ENCODE peak calls at places on chromosomes 4 and X, in six cellular contexts. Z, L, E, M, S and F are unnamed samples.
A peak's percentile ranks its signal among the peaks of the same experiment; 100 is the strongest.

GRCh38 chr4:36209941-36210663 is 34.2 kb downstream of the ARAP2 start:
- DNase-seq in Z (no peak), L (no peak), E (no peak), M (no peak), S (no peak), F (no peak)

GRCh38 chr4:140595065-140595464 is 26.3 kb upstream of the UCP1 start:
- DNase-seq in Z (no peak), L (no peak), E (no peak), M (peak; percentile 45), S (no peak), F (peak; percentile 8)

GRCh38 chr4:114417214-114417613 is 181.4 kb upstream of the UGT8 start:
- DNase-seq in Z (no peak), L (no peak), E (no peak), M (peak; percentile 28), S (no peak), F (no peak)

GRCh38 chr4:107261241-107261874 is 225.2 kb upstream of the DKK2 start:
- DNase-seq in Z (no peak), L (peak; percentile 55), E (no peak), M (no peak), S (peak; percentile 31), F (no peak)

GRCh38 chr4:89245459-89245858 is 62.1 kb downstream of the GPRIN3 start:
- DNase-seq in Z (no peak), L (no peak), E (no peak), M (no peak), S (no peak), F (no peak)

GRCh38 chr4:38856524-38857337 is at the start of gene TLR6:
- DNase-seq in Z (no peak), L (no peak), E (no peak), M (peak; percentile 91), S (peak; percentile 76), F (peak; percentile 80)

GRCh38 chr4:1209821-1210220 is 37.4 kb upstream of the SPON2 start:
- DNase-seq in Z (peak; percentile 89), L (peak; percentile 74), E (peak; percentile 93), M (no peak), S (peak; percentile 66), F (no peak)

GRCh38 chrX:1657367-1658082 is 42.7 kb downstream of the ASMT start:
- DNase-seq in Z (no peak), L (peak; percentile 18), E (no peak), M (peak; percentile 73), S (peak; percentile 42), F (peak; percentile 49)

GRCh38 chr4:16516796-16517413 is 290.6 kb upstream of the TAPT1 start:
- DNase-seq in Z (no peak), L (peak; percentile 62), E (no peak), M (peak; percentile 5), S (peak; percentile 61), F (no peak)

GRCh38 chrX:38864165-38864564 is 62.9 kb downstream of the MID1IP1 start:
- DNase-seq in Z (no peak), L (peak; percentile 39), E (no peak), M (no peak), S (peak; percentile 5), F (no peak)

GRCh38 chr4:184396001-184396400 is 78.3 kb downstream of the IRF2 start:
- DNase-seq in Z (peak; percentile 58), L (no peak), E (peak; percentile 45), M (peak; percentile 81), S (peak; percentile 40), F (peak; percentile 55)

GRCh38 chr4:25913851-25914669 is at the start of gene SMIM20:
- DNase-seq in Z (peak; percentile 97), L (peak; percentile 57), E (peak; percentile 97), M (peak; percentile 95), S (peak; percentile 88), F (peak; percentile 68)

GRCh38 chr4:152032722-152033131 is 271.9 kb upstream of the GATB start:
- DNase-seq in Z (no peak), L (peak; percentile 89), E (no peak), M (no peak), S (peak; percentile 70), F (no peak)

GRCh38 chrX:21943460-21944135 is 3.1 kb downstream of the SMS start:
- DNase-seq in Z (no peak), L (peak; percentile 94), E (no peak), M (no peak), S (peak; percentile 91), F (no peak)

GRCh38 chr4:154506253-154506652 is 14.7 kb upstream of the DCHS2 start:
- DNase-seq in Z (no peak), L (no peak), E (no peak), M (peak; percentile 28), S (peak; percentile 50), F (no peak)

GRCh38 chr4:57320880-57321279 is 210.7 kb upstream of the IGFBP7 start:
- DNase-seq in Z (no peak), L (no peak), E (no peak), M (no peak), S (no peak), F (no peak)

GRCh38 chr4:140300271-140300970 is 73.0 kb upstream of the SCOC start:
- DNase-seq in Z (no peak), L (peak; percentile 49), E (peak; percentile 83), M (no peak), S (peak; percentile 69), F (no peak)

GRCh38 chrX:20320461-20321159 is 53.9 kb upstream of the RPS6KA3 start:
- DNase-seq in Z (no peak), L (no peak), E (no peak), M (peak; percentile 75), S (no peak), F (peak; percentile 37)

GRCh38 chrX:45761920-45762319 is 561.2 kb upstream of the DIPK2B start:
- DNase-seq in Z (no peak), L (no peak), E (no peak), M (no peak), S (no peak), F (no peak)

GRCh38 chrX:122026665-122027064 is 979.3 kb downstream of the GLUD2 start:
- DNase-seq in Z (no peak), L (no peak), E (no peak), M (no peak), S (no peak), F (no peak)

GRCh38 chr4:22531226-22531625 is 15.4 kb upstream of the ADGRA3 start:
- DNase-seq in Z (no peak), L (no peak), E (no peak), M (no peak), S (no peak), F (no peak)

GRCh38 chr4:78692815-78693156 is 83.4 kb upstream of the BMP2K start:
- DNase-seq in Z (no peak), L (no peak), E (no peak), M (no peak), S (no peak), F (no peak)

GRCh38 chr4:154132406-154132805 is 343.5 kb upstream of the SFRP2 start:
- DNase-seq in Z (no peak), L (peak; percentile 57), E (no peak), M (no peak), S (no peak), F (no peak)

GRCh38 chr4:53490965-53491622 is 100.2 kb downstream of the LNX1 start:
- DNase-seq in Z (no peak), L (peak; percentile 82), E (no peak), M (peak; percentile 48), S (peak; percentile 83), F (peak; percentile 21)

GRCh38 chr4:94577136-94577535 is 125.4 kb downstream of the PDLIM5 start:
- DNase-seq in Z (no peak), L (peak; percentile 85), E (no peak), M (no peak), S (peak; percentile 90), F (no peak)

GRCh38 chrX:15616531-15616930 is 15.8 kb upstream of the ACE2 start:
- DNase-seq in Z (peak; percentile 48), L (no peak), E (no peak), M (no peak), S (no peak), F (no peak)

GRCh38 chr4:3415471-3416141 is 26.2 kb upstream of the HGFAC start:
- DNase-seq in Z (peak; percentile 43), L (no peak), E (peak; percentile 75), M (no peak), S (no peak), F (no peak)

GRCh38 chr4:81595287-81595686 is 123.6 kb upstream of the RASGEF1B start:
- DNase-seq in Z (no peak), L (no peak), E (no peak), M (no peak), S (no peak), F (no peak)

GRCh38 chr4:25484243-25484721 is 107.2 kb downstream of the ANAPC4 start:
- DNase-seq in Z (no peak), L (peak; percentile 78), E (no peak), M (no peak), S (no peak), F (no peak)

GRCh38 chrX:69138512-69138911 is 26.7 kb downstream of the PJA1 start:
- DNase-seq in Z (no peak), L (no peak), E (no peak), M (no peak), S (no peak), F (no peak)

GRCh38 chrX:68532828-68533227 is 34.0 kb downstream of the YIPF6 start:
- DNase-seq in Z (no peak), L (no peak), E (no peak), M (no peak), S (no peak), F (no peak)

GRCh38 chr4:183399616-183400015 is 44.8 kb upstream of the CDKN2AIP start:
- DNase-seq in Z (no peak), L (no peak), E (no peak), M (no peak), S (no peak), F (no peak)

GRCh38 chrX:56764975-56765791 is 36.1 kb downstream of the NBDY start:
- DNase-seq in Z (peak; percentile 31), L (no peak), E (peak; percentile 81), M (peak; percentile 68), S (no peak), F (no peak)

GRCh38 chr4:82773049-82773448 is 25.5 kb downstream of the SCD5 start:
- DNase-seq in Z (no peak), L (no peak), E (peak; percentile 28), M (no peak), S (no peak), F (no peak)
- H3K4me3 ChIP-seq in Z (no peak overlapping the region), L (no peak overlapping the region), E (no peak overlapping the region), M (no peak overlapping the region), S (no peak overlapping the region), F (no peak overlapping the region)

GRCh38 chr4:134936014-134936413 is 734.4 kb upstream of the PABPC4L start:
- DNase-seq in Z (no peak), L (no peak), E (no peak), M (no peak), S (no peak), F (no peak)

GRCh38 chr4:134934036-134934806 is 732.6 kb upstream of the PABPC4L start:
- DNase-seq in Z (no peak), L (no peak), E (no peak), M (no peak), S (no peak), F (no peak)

GRCh38 chr4:134935320-134935719 is 733.7 kb upstream of the PABPC4L start:
- DNase-seq in Z (no peak), L (no peak), E (no peak), M (peak; percentile 3), S (no peak), F (no peak)
- TF ChIP-seq CTCF in Z (peak; percentile 5), L (no peak), E (no peak), M (peak; percentile 7), S (peak; percentile 29), F (no peak)

GRCh38 chrX:153921511-153922285 is 4.4 kb downstream of the ARHGAP4 start:
- DNase-seq in Z (no peak), L (no peak), E (no peak), M (no peak), S (no peak), F (no peak)
- H3K4me3 ChIP-seq in Z (peak overlapping the region; percentile 7), L (no peak overlapping the region), E (no peak overlapping the region), M (no peak overlapping the region), S (no peak overlapping the region), F (no peak overlapping the region)

GRCh38 chrX:30141966-30142365 is 73.4 kb upstream of the MAGEB2 start:
- DNase-seq in Z (no peak), L (peak; percentile 9), E (no peak), M (peak; percentile 63), S (peak; percentile 32), F (peak; percentile 0)
- TF ChIP-seq CTCF in Z (no peak), L (peak; percentile 20), E (no peak), M (peak; percentile 29), S (peak; percentile 30), F (no peak)